ENCODE peak calls at places on chromosomes 4 and X, in nine cellular contexts. K, U, N, P, Y, A, G, Q and D are unnamed samples. For H3K4me1, the result is how much of the 10 kb centered on the place peaks cover.

GRCh38 chrX:24956828-24957227 is 58.9 kb downstream of the ARX start:
- DNase-seq in Y (no peak), G (no peak), K (no peak), N (no peak), Q (no peak), P (no peak), U (no peak), A (no peak), D (no peak)

GRCh38 chr4:57191523-57192034 is 81.4 kb upstream of the IGFBP7 start:
- DNase-seq in A (no peak), Y (peak), N (no peak), G (peak), Q (peak), K (no peak), P (peak), U (no peak), D (no peak)

GRCh38 chr4:144967161-144967560 is 130.8 kb downstream of the ANAPC10 start:
- DNase-seq in Y (no peak), A (no peak), P (no peak), N (no peak), G (no peak), Q (no peak), K (no peak), U (no peak), D (no peak)

GRCh38 chrX:154761977-154762528 is 611 bp upstream of the DKC1 start:
- DNase-seq in P (no peak), G (no peak), K (no peak), Y (peak), N (no peak), U (peak), Q (no peak), A (peak), D (no peak)

GRCh38 chr4:182975806-182976205 is 58.6 kb upstream of the DCTD start:
- DNase-seq in K (peak), P (no peak), N (peak), U (peak), G (no peak), Q (no peak), Y (no peak), A (no peak), D (no peak)

GRCh38 chr4:145153904-145154298 is 26.5 kb downstream of the OTUD4 start:
- DNase-seq in Y (no peak), K (no peak), Q (no peak), U (no peak), G (no peak), N (no peak), P (no peak), A (no peak), D (no peak)

GRCh38 chr4:89152972-89153371 is 41.6 kb downstream of the TIGD2 start:
- DNase-seq in Q (no peak), K (no peak), U (no peak), G (no peak), A (no peak), N (no peak), Y (no peak), P (peak), D (no peak)

GRCh38 chrX:53133400-53133799 is 39.5 kb downstream of the KANTR start:
- DNase-seq in G (no peak), Q (no peak), Y (no peak), N (no peak), P (no peak), A (no peak), K (no peak), U (no peak), D (no peak)

GRCh38 chrX:46978341-46979291 is 66.4 kb downstream of the JADE3 start:
- DNase-seq in G (peak), P (peak), A (peak), K (peak), N (peak), Y (peak), Q (peak), U (peak), D (peak)

DNA sequence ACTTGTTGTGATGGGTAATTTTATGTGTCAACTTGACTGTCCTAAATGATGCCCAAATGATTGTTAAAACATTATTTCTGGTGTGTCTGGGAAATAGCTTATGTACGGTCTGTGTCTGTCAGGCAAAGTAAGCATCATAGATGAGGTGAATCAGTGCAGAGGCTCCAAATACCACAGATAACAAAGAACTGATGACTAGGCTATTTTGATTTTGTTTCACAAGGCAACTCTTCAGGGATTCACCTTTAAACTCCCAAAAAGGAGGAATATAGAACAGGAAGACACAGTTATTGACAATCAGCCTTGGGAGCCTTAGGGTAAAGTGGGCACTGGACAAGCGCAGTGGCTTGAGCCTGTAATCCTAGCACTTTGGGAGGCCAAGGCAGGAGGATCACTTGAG is 290.7 kb downstream of the PCDH10 start:
- DNase-seq in A (no peak), Y (no peak), P (no peak), K (no peak), N (no peak), G (no peak), U (no peak), Q (no peak), D (no peak)
- H3K4me1 ChIP-seq in A (under half), Y (under half), P (under half), K (under half), N (under half), G (under half), U (under half), Q (under half), D (under half)

DNA sequence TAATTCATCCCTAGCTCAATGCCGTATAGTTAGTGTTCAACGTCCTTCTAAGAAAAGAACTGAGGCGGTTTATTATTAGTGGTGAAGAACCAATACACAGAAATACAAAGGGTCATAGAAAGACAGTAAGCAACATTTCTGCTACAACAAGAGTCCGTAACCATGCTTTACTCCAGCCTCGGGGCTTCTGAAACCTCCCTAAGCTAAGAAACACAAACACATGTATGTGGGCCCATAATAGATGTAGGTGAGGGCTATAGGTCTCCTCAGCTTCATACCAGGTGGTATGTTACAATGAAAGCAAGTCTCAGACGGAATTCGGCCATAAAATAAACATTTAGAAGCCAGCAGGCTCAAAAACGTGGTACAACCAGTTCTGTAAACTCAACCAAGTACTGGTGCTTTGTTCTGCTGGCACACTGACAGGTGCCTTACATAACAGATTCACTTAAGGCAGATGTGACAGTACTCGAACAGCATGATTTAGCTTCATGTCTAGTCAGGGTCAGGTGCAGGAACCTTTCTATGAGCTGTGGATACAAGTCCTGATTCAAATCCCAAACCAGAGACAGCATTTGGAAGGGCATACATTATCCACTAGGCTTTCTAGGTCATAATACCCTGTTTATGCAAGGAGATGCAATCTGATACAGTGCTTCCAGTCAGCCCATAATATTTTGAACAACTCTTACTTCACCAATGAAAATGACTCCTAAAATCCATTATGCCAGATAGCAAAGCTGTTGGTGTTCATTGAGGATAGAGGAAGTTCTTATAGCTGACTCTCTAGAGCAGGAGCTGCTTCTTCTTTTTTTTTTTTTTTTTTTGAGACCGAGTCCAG is 113.7 kb upstream of the ENPP6 start:
- DNase-seq in Y (peak), Q (no peak), P (no peak), U (no peak), G (no peak), N (no peak), A (no peak), K (no peak), D (no peak)
- TF ChIP-seq POLR2AphosphoS5 in Y (no peak), Q (no peak), P (no peak), U (no peak), G (no peak), N (no peak), A (no peak), K (no peak), D (no peak)

GRCh38 chr4:140136509-140136908 is 17.5 kb downstream of the MAML3 start:
- DNase-seq in U (no peak), N (no peak), A (no peak), K (no peak), Q (no peak), P (no peak), Y (no peak), G (no peak), D (no peak)
- H3K4me1 ChIP-seq in U (under half), N (under half), A (under half), K (half or more), Q (under half), P (under half), Y (under half), G (under half), D (under half)

GRCh38 chrX:118148737-118149136 is 32.1 kb upstream of the KLHL13 start:
- DNase-seq in Q (no peak), A (no peak), G (no peak), N (no peak), K (no peak), Y (no peak), P (no peak), U (no peak), D (no peak)
- TF ChIP-seq POLR2AphosphoS5 in Q (no peak), A (no peak), G (no peak), N (no peak), K (no peak), Y (no peak), P (no peak), U (no peak), D (no peak)